ENCODE peak calls at places on chromosomes 12 and 14, in six cellular contexts. W, X, I, L, Y and T are unnamed samples.

GRCh38 chr12:59972941-59973340 is 377.1 kb downstream of the SLC16A7 start:
- DNase-seq in W (no peak), I (no peak), L (no peak), X (no peak), Y (no peak), T (no peak)

GRCh38 chr12:39372929-39373328 is 70.0 kb downstream of the KIF21A start:
- DNase-seq in Y (no peak), L (no peak), W (no peak), I (no peak), X (no peak), T (peak)

GRCh38 chr12:104443008-104443407 is 13.7 kb upstream of the CHST11 start:
- DNase-seq in L (no peak), W (no peak), Y (no peak), I (no peak), X (no peak), T (no peak)

GRCh38 chr12:68919581-68920239 is 13.3 kb downstream of the CPM start:
- DNase-seq in L (no peak), W (no peak), Y (no peak), X (no peak), I (no peak), T (no peak)

GRCh38 chr14:19771895-19772430 is 1.3 kb upstream of the OR4M1 start:
- DNase-seq in L (no peak), Y (no peak), W (no peak), I (no peak), X (no peak), T (no peak)

GRCh38 chr12:127389923-127390322 is 877.0 kb upstream of the TMEM132C start:
- DNase-seq in Y (peak), L (no peak), I (no peak), W (no peak), X (no peak), T (no peak)

GRCh38 chr12:25495336-25496097 is 57.6 kb downstream of the LMNTD1 start:
- DNase-seq in W (no peak), L (no peak), X (no peak), I (no peak), Y (no peak), T (no peak)

GRCh38 chr14:24845851-24846250 is 204.1 kb downstream of the STXBP6 start:
- DNase-seq in I (no peak), W (no peak), L (no peak), X (no peak), Y (no peak), T (no peak)

GRCh38 chr12:20369164-20370000 is 1.0 kb downstream of the PDE3A start:
- DNase-seq in W (no peak), X (no peak), I (no peak), L (peak), Y (peak), T (peak)

GRCh38 chr12:4118017-4118510 is 155.5 kb upstream of the CCND2 start:
- DNase-seq in X (no peak), Y (no peak), L (peak), W (no peak), I (no peak), T (no peak)

GRCh38 chr14:23137221-23138172 is 18.4 kb upstream of the CEBPE start:
- DNase-seq in X (no peak), Y (no peak), W (peak), L (no peak), I (no peak), T (no peak)

GRCh38 chr14:50003213-50004021 is 110.5 kb downstream of the ARF6 start:
- DNase-seq in Y (peak), I (no peak), L (peak), X (peak), W (peak), T (peak)

GRCh38 chr12:100797786-100798580 is 3.4 kb downstream of the ANO4 start:
- DNase-seq in W (no peak), L (no peak), X (no peak), I (no peak), Y (no peak), T (no peak)

GRCh38 chr12:3123729-3124128 is 46.5 kb downstream of the TSPAN9 start:
- DNase-seq in W (no peak), I (no peak), Y (no peak), L (no peak), X (no peak), T (no peak)

GRCh38 chr14:93719234-93719633 is 69.1 kb downstream of the PRIMA1 start:
- DNase-seq in L (no peak), Y (no peak), W (no peak), X (no peak), I (no peak), T (no peak)

GRCh38 chr12:112480931-112481330 is 62.2 kb downstream of the PTPN11 start:
- DNase-seq in I (no peak), L (no peak), W (no peak), Y (no peak), X (no peak), T (no peak)

GRCh38 chr14:51547260-51547659 is 104.5 kb upstream of the FRMD6 start:
- DNase-seq in I (no peak), X (no peak), L (no peak), W (peak), Y (no peak), T (no peak)

GRCh38 chr12:19288161-19288560 is 151.1 kb upstream of the AEBP2 start:
- DNase-seq in X (no peak), L (no peak), W (no peak), Y (no peak), I (no peak), T (no peak)

GRCh38 chr12:2751230-2751629 is 43.5 kb upstream of the FKBP4 start:
- DNase-seq in X (no peak), L (no peak), I (no peak), W (no peak), Y (no peak), T (no peak)

GRCh38 chr12:114414031-114414865 is 8.3 kb upstream of the TBX5 start:
- DNase-seq in W (no peak), I (no peak), Y (no peak), L (no peak), X (no peak), T (no peak)

GRCh38 chr14:91305650-91306431 is 61.3 kb upstream of the GPR68 start:
- DNase-seq in W (no peak), Y (no peak), I (no peak), L (no peak), X (no peak), T (no peak)

GRCh38 chr14:57748279-57748678 is 117.6 kb downstream of the SLC35F4 start:
- DNase-seq in L (no peak), Y (no peak), X (no peak), W (no peak), I (no peak), T (no peak)

GRCh38 chr12:34398706-34399630 is 376.7 kb downstream of the ALG10 start:
- DNase-seq in W (no peak), I (no peak), Y (peak), X (no peak), L (peak), T (no peak)

GRCh38 chr12:3311027-3311402 is 180.0 kb upstream of the PRMT8 start:
- DNase-seq in X (no peak), Y (no peak), L (no peak), I (no peak), W (no peak), T (peak)

GRCh38 chr14:37060496-37061260 is 111.7 kb downstream of the SLC25A21 start:
- DNase-seq in X (no peak), L (no peak), Y (no peak), W (no peak), I (no peak), T (peak)

GRCh38 chr12:99271071-99271470 is 376.5 kb upstream of the GARIN6 start:
- DNase-seq in W (no peak), L (no peak), X (no peak), Y (no peak), I (no peak), T (no peak)

GRCh38 chr12:131441638-131442336 is 269.1 kb upstream of the SFSWAP start:
- DNase-seq in W (no peak), L (no peak), X (no peak), Y (no peak), I (no peak), T (no peak)

GRCh38 chr12:98509063-98509462 is 6.3 kb upstream of the TMPO start:
- DNase-seq in L (no peak), X (no peak), I (no peak), Y (no peak), W (no peak), T (no peak)

GRCh38 chr14:34465069-34465859 is 3.2 kb upstream of the SPTSSA start:
- DNase-seq in W (no peak), Y (no peak), I (no peak), X (no peak), L (no peak), T (no peak)

GRCh38 chr14:105337966-105338365 is 23.4 kb downstream of the PACS2 start:
- DNase-seq in I (no peak), Y (no peak), X (no peak), L (peak), W (no peak), T (no peak)

GRCh38 chr12:120225852-120226640 is 25.1 kb upstream of the RPLP0 start:
- DNase-seq in X (no peak), Y (no peak), I (no peak), W (no peak), L (no peak), T (peak)

GRCh38 chr14:60331201-60332045 is 82.4 kb downstream of the PPM1A start:
- DNase-seq in I (peak), Y (peak), W (peak), L (peak), X (peak), T (peak)

GRCh38 chr12:60421741-60422140 is 825.9 kb downstream of the SLC16A7 start:
- DNase-seq in Y (no peak), W (no peak), I (no peak), X (no peak), L (no peak), T (no peak)

GRCh38 chr12:88578821-88579518 is 1.3 kb downstream of the KITLG start:
- DNase-seq in L (no peak), W (peak), Y (peak), I (no peak), X (no peak), T (peak)

GRCh38 chr14:20707622-20708021 is 19.1 kb downstream of the ANG start:
- DNase-seq in L (no peak), X (no peak), W (no peak), Y (no peak), I (no peak), T (no peak)

GRCh38 chr12:60714141-60714900 is 1118.5 kb downstream of the SLC16A7 start:
- DNase-seq in L (no peak), X (no peak), W (no peak), Y (no peak), I (no peak), T (no peak)

GRCh38 chr12:129830796-129831195 is 73.0 kb downstream of the TMEM132D start:
- DNase-seq in L (no peak), I (no peak), Y (no peak), W (no peak), X (no peak), T (no peak)